ENCODE peak calls at places on chromosomes 3 and 15, in seven cellular contexts. One of them, this sample, is unnamed.

GRCh38 chr3:193771011-193771697 is 178.1 kb downstream of the OPA1 start:
- DNase-seq in MM.1S: no peak
- DNase-seq in GM23248: no peak
- DNase-seq in neural progenitor cell: no peak
- DNase-seq in astrocyte: no peak
- DNase-seq in hepatocyte: no peak
- DNase-seq in PC-3: no peak
- DNase-seq in this sample: no peak

GRCh38 chr3:882526-882925 is 210.3 kb upstream of the CNTN6 start:
- DNase-seq in MM.1S: no peak
- DNase-seq in GM23248: peak
- DNase-seq in neural progenitor cell: no peak
- DNase-seq in astrocyte: peak
- DNase-seq in hepatocyte: no peak
- DNase-seq in PC-3: no peak
- DNase-seq in this sample: no peak

GRCh38 chr15:38828031-38828532 is 263.5 kb upstream of the RASGRP1 start:
- DNase-seq in MM.1S: no peak
- DNase-seq in GM23248: peak
- DNase-seq in neural progenitor cell: no peak
- DNase-seq in astrocyte: peak
- DNase-seq in hepatocyte: no peak
- DNase-seq in PC-3: no peak
- DNase-seq in this sample: peak

GRCh38 chr3:134608957-134609525 is 41.8 kb downstream of the KY start:
- DNase-seq in MM.1S: no peak
- DNase-seq in GM23248: no peak
- DNase-seq in neural progenitor cell: no peak
- DNase-seq in astrocyte: no peak
- DNase-seq in hepatocyte: no peak
- DNase-seq in PC-3: no peak
- DNase-seq in this sample: no peak

GRCh38 chr15:39404767-39405173 is 176.1 kb upstream of the THBS1 start:
- DNase-seq in MM.1S: no peak
- DNase-seq in GM23248: peak
- DNase-seq in neural progenitor cell: no peak
- DNase-seq in astrocyte: peak
- DNase-seq in hepatocyte: no peak
- DNase-seq in PC-3: peak
- DNase-seq in this sample: peak

GRCh38 chr3:126961791-126962461 is 21.0 kb upstream of the PLXNA1 start:
- DNase-seq in MM.1S: no peak
- DNase-seq in GM23248: peak
- DNase-seq in neural progenitor cell: no peak
- DNase-seq in astrocyte: no peak
- DNase-seq in hepatocyte: no peak
- DNase-seq in PC-3: no peak
- DNase-seq in this sample: no peak

GRCh38 chr3:48598323-48599076 is 3.4 kb upstream of the COL7A1 start:
- DNase-seq in MM.1S: no peak
- DNase-seq in GM23248: peak
- DNase-seq in neural progenitor cell: no peak
- DNase-seq in astrocyte: peak
- DNase-seq in hepatocyte: peak
- DNase-seq in PC-3: peak
- DNase-seq in this sample: no peak

GRCh38 chr3:52487788-52488691 is 7.1 kb upstream of the STAB1 start:
- DNase-seq in MM.1S: no peak
- DNase-seq in GM23248: no peak
- DNase-seq in neural progenitor cell: no peak
- DNase-seq in astrocyte: no peak
- DNase-seq in hepatocyte: no peak
- DNase-seq in PC-3: no peak
- DNase-seq in this sample: no peak

GRCh38 chr3:119810018-119810435 is 28.1 kb downstream of the NR1I2 start:
- DNase-seq in MM.1S: peak
- DNase-seq in GM23248: peak
- DNase-seq in neural progenitor cell: no peak
- DNase-seq in astrocyte: peak
- DNase-seq in hepatocyte: peak
- DNase-seq in PC-3: no peak
- DNase-seq in this sample: peak

GRCh38 chr15:32928876-32929275 is 211.1 kb downstream of the GREM1 start:
- DNase-seq in MM.1S: no peak
- DNase-seq in GM23248: no peak
- DNase-seq in neural progenitor cell: no peak
- DNase-seq in astrocyte: no peak
- DNase-seq in hepatocyte: no peak
- DNase-seq in PC-3: peak
- DNase-seq in this sample: no peak

GRCh38 chr15:73941449-73941848 is 15.2 kb downstream of the LOXL1 start:
- DNase-seq in MM.1S: no peak
- DNase-seq in GM23248: no peak
- DNase-seq in neural progenitor cell: no peak
- DNase-seq in astrocyte: no peak
- DNase-seq in hepatocyte: no peak
- DNase-seq in PC-3: no peak
- DNase-seq in this sample: no peak

GRCh38 chr15:33068531-33068990 is 126.0 kb downstream of the FMN1 start:
- DNase-seq in MM.1S: peak
- DNase-seq in GM23248: peak
- DNase-seq in neural progenitor cell: peak
- DNase-seq in astrocyte: peak
- DNase-seq in hepatocyte: no peak
- DNase-seq in PC-3: peak
- DNase-seq in this sample: no peak

GRCh38 chr15:90618330-90619136 is 88.8 kb downstream of the CRTC3 start:
- DNase-seq in MM.1S: no peak
- DNase-seq in GM23248: peak
- DNase-seq in neural progenitor cell: no peak
- DNase-seq in astrocyte: no peak
- DNase-seq in hepatocyte: no peak
- DNase-seq in PC-3: no peak
- DNase-seq in this sample: no peak

GRCh38 chr3:104564045-104564643 is 802.6 kb upstream of the ALCAM start:
- DNase-seq in MM.1S: peak
- DNase-seq in GM23248: peak
- DNase-seq in neural progenitor cell: peak
- DNase-seq in astrocyte: no peak
- DNase-seq in hepatocyte: peak
- DNase-seq in PC-3: peak
- DNase-seq in this sample: peak

GRCh38 chr3:66858656-66859381 is 139.3 kb upstream of the KBTBD8 start:
- DNase-seq in MM.1S: no peak
- DNase-seq in GM23248: no peak
- DNase-seq in neural progenitor cell: peak
- DNase-seq in astrocyte: no peak
- DNase-seq in hepatocyte: no peak
- DNase-seq in PC-3: no peak
- DNase-seq in this sample: peak

GRCh38 chr3:168341192-168341816 is 245.6 kb upstream of the GOLIM4 start:
- DNase-seq in MM.1S: no peak
- DNase-seq in GM23248: peak
- DNase-seq in neural progenitor cell: no peak
- DNase-seq in astrocyte: peak
- DNase-seq in hepatocyte: peak
- DNase-seq in PC-3: peak
- DNase-seq in this sample: no peak

GRCh38 chr3:12477256-12477655 is 7.0 kb upstream of the TSEN2 start:
- DNase-seq in MM.1S: no peak
- DNase-seq in GM23248: no peak
- DNase-seq in neural progenitor cell: no peak
- DNase-seq in astrocyte: no peak
- DNase-seq in hepatocyte: no peak
- DNase-seq in PC-3: no peak
- DNase-seq in this sample: no peak

GRCh38 chr3:79973482-79973881 is 205.7 kb upstream of the ROBO1 start:
- DNase-seq in MM.1S: no peak
- DNase-seq in GM23248: no peak
- DNase-seq in neural progenitor cell: no peak
- DNase-seq in astrocyte: peak
- DNase-seq in hepatocyte: no peak
- DNase-seq in PC-3: peak
- DNase-seq in this sample: no peak

GRCh38 chr3:182524711-182525401 is 268.4 kb upstream of the ATP11B start:
- DNase-seq in MM.1S: no peak
- DNase-seq in GM23248: no peak
- DNase-seq in neural progenitor cell: no peak
- DNase-seq in astrocyte: no peak
- DNase-seq in hepatocyte: no peak
- DNase-seq in PC-3: peak
- DNase-seq in this sample: peak

GRCh38 chr3:194731496-194732073 is 45.9 kb downstream of the FAM43A start:
- DNase-seq in MM.1S: no peak
- DNase-seq in GM23248: no peak
- DNase-seq in neural progenitor cell: no peak
- DNase-seq in astrocyte: no peak
- DNase-seq in hepatocyte: no peak
- DNase-seq in PC-3: no peak
- DNase-seq in this sample: peak

GRCh38 chr3:18797378-18797777 is 350.9 kb upstream of the KCNH8 start:
- DNase-seq in MM.1S: no peak
- DNase-seq in GM23248: no peak
- DNase-seq in neural progenitor cell: no peak
- DNase-seq in astrocyte: no peak
- DNase-seq in hepatocyte: no peak
- DNase-seq in PC-3: no peak
- DNase-seq in this sample: no peak

GRCh38 chr3:23240386-23240785 is 37.3 kb downstream of the UBE2E2 start:
- DNase-seq in MM.1S: no peak
- DNase-seq in GM23248: no peak
- DNase-seq in neural progenitor cell: no peak
- DNase-seq in astrocyte: no peak
- DNase-seq in hepatocyte: no peak
- DNase-seq in PC-3: no peak
- DNase-seq in this sample: no peak

GRCh38 chr15:68679961-68680371 is 101.2 kb downstream of the CORO2B start:
- DNase-seq in MM.1S: no peak
- DNase-seq in GM23248: no peak
- DNase-seq in neural progenitor cell: no peak
- DNase-seq in astrocyte: no peak
- DNase-seq in hepatocyte: no peak
- DNase-seq in PC-3: no peak
- DNase-seq in this sample: no peak

GRCh38 chr15:68309024-68309423 is 31.5 kb downstream of the FEM1B start:
- DNase-seq in MM.1S: no peak
- DNase-seq in GM23248: no peak
- DNase-seq in neural progenitor cell: no peak
- DNase-seq in astrocyte: no peak
- DNase-seq in hepatocyte: no peak
- DNase-seq in PC-3: no peak
- DNase-seq in this sample: no peak

GRCh38 chr3:171121801-171122200 is 95.3 kb upstream of the SLC2A2 start:
- DNase-seq in MM.1S: no peak
- DNase-seq in GM23248: no peak
- DNase-seq in neural progenitor cell: no peak
- DNase-seq in astrocyte: no peak
- DNase-seq in hepatocyte: no peak
- DNase-seq in PC-3: no peak
- DNase-seq in this sample: no peak
- H3K4me2 ChIP-seq in MM.1S: no peak
- H3K4me2 ChIP-seq in GM23248: no peak
- H3K4me2 ChIP-seq in neural progenitor cell: no peak
- H3K4me2 ChIP-seq in astrocyte: no peak
- H3K4me2 ChIP-seq in hepatocyte: no peak
- H3K4me2 ChIP-seq in PC-3: no peak
- H3K4me2 ChIP-seq in this sample: no peak

GRCh38 chr15:63764124-63764827 is 69.5 kb downstream of the HERC1 start:
- DNase-seq in MM.1S: peak
- DNase-seq in GM23248: no peak
- DNase-seq in neural progenitor cell: no peak
- DNase-seq in astrocyte: no peak
- DNase-seq in hepatocyte: no peak
- DNase-seq in PC-3: no peak
- DNase-seq in this sample: no peak
- H3K4me3 ChIP-seq in MM.1S: no peak
- H3K4me3 ChIP-seq in GM23248: no peak
- H3K4me3 ChIP-seq in neural progenitor cell: no peak
- H3K4me3 ChIP-seq in astrocyte: no peak
- H3K4me3 ChIP-seq in hepatocyte: no peak
- H3K4me3 ChIP-seq in PC-3: no peak
- H3K4me3 ChIP-seq in this sample: no peak

DNA sequence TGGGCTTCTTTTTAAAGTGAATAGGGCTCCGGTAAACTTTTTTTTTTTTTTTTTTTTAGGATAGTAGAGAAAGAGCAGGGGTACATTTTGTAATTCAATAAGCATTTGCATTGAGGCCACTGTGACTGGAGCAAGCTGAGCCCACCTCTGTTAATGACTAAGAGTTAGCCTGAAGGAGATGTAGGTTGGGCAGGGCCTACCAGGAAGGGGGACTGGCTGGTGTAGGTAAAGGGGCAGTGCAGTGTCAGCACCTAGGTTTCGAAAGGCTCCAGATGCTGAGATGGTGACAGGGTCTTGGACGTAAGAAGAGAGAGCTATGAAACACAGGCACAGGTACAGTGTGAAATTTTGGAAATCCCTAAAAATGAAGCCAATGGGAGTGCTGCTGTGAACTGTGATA is 30.7 kb downstream of the LPP start:
- DNase-seq in MM.1S: no peak
- DNase-seq in GM23248: no peak
- DNase-seq in neural progenitor cell: no peak
- DNase-seq in astrocyte: no peak
- DNase-seq in hepatocyte: no peak
- DNase-seq in PC-3: no peak
- DNase-seq in this sample: no peak
- H3K4me2 ChIP-seq in MM.1S: no peak
- H3K4me2 ChIP-seq in GM23248: no peak
- H3K4me2 ChIP-seq in neural progenitor cell: no peak
- H3K4me2 ChIP-seq in astrocyte: no peak
- H3K4me2 ChIP-seq in hepatocyte: no peak
- H3K4me2 ChIP-seq in PC-3: no peak
- H3K4me2 ChIP-seq in this sample: no peak

GRCh38 chr15:37094542-37095196 is 5.7 kb downstream of the MEIS2 start:
- DNase-seq in MM.1S: no peak
- DNase-seq in GM23248: peak
- DNase-seq in neural progenitor cell: no peak
- DNase-seq in astrocyte: peak
- DNase-seq in hepatocyte: peak
- DNase-seq in PC-3: no peak
- DNase-seq in this sample: no peak

GRCh38 chr15:37096878-37097568 is 3.3 kb downstream of the MEIS2 start:
- DNase-seq in MM.1S: no peak
- DNase-seq in GM23248: peak
- DNase-seq in neural progenitor cell: peak
- DNase-seq in astrocyte: no peak
- DNase-seq in hepatocyte: peak
- DNase-seq in PC-3: no peak
- DNase-seq in this sample: no peak

GRCh38 chr15:37093480-37094410 is 6.6 kb downstream of the MEIS2 start:
- DNase-seq in MM.1S: no peak
- DNase-seq in GM23248: peak
- DNase-seq in neural progenitor cell: no peak
- DNase-seq in astrocyte: peak
- DNase-seq in hepatocyte: peak
- DNase-seq in PC-3: peak
- DNase-seq in this sample: no peak

GRCh38 chr15:37095993-37096877 is 4.1 kb downstream of the MEIS2 start:
- DNase-seq in MM.1S: no peak
- DNase-seq in GM23248: peak
- DNase-seq in neural progenitor cell: peak
- DNase-seq in astrocyte: no peak
- DNase-seq in hepatocyte: peak
- DNase-seq in PC-3: no peak
- DNase-seq in this sample: no peak

GRCh38 chr15:37095197-37095992 is 5.0 kb downstream of the MEIS2 start:
- DNase-seq in MM.1S: no peak
- DNase-seq in GM23248: no peak
- DNase-seq in neural progenitor cell: peak
- DNase-seq in astrocyte: no peak
- DNase-seq in hepatocyte: peak
- DNase-seq in PC-3: no peak
- DNase-seq in this sample: no peak
- H3K4me3 ChIP-seq in MM.1S: no peak
- H3K4me3 ChIP-seq in GM23248: peak
- H3K4me3 ChIP-seq in neural progenitor cell: peak
- H3K4me3 ChIP-seq in astrocyte: peak
- H3K4me3 ChIP-seq in hepatocyte: peak
- H3K4me3 ChIP-seq in PC-3: no peak
- H3K4me3 ChIP-seq in this sample: no peak